ENCODE peak calls at places on chromosome 12, in four cellular contexts. V is upper lobe of left lung; T is aorta; Y is naive thymus-derived CD4-positive, alpha-beta T cell. J is an unnamed sample.

GRCh38 chr12:23083267-23083666 is 458.3 kb downstream of the ETNK1 start:
- DNase-seq in T (no peak), V (no peak), Y (no peak), J (no peak)

GRCh38 chr12:4934651-4935050 is 24.9 kb downstream of the KCNA1 start:
- DNase-seq in T (no peak), Y (no peak), V (no peak), J (no peak)

GRCh38 chr12:55515696-55516095 is 23.5 kb downstream of the OR6C68 start:
- DNase-seq in Y (no peak), V (no peak), T (no peak), J (no peak)

GRCh38 chr12:78470354-78471195 is 394.0 kb upstream of the SYT1 start:
- DNase-seq in Y (no peak), T (no peak), V (no peak), J (peak; percentile 72)

GRCh38 chr12:94322346-94322745 is 137.3 kb downstream of the CEP83 start:
- DNase-seq in V (no peak), T (no peak), Y (no peak), J (no peak)

GRCh38 chr12:124581792-124582424 is 14.5 kb upstream of the NCOR2 start:
- DNase-seq in Y (no peak), V (no peak), T (peak; percentile 68), J (no peak)

GRCh38 chr12:87140257-87140656 is 884.1 kb upstream of the MGAT4C start:
- DNase-seq in V (no peak), T (no peak), Y (no peak), J (no peak)

GRCh38 chr12:62379026-62379722 is 87.5 kb upstream of the MON2 start:
- DNase-seq in T (no peak), Y (no peak), V (no peak), J (no peak)

GRCh38 chr12:57452181-57452936 is 2.7 kb upstream of the INHBE start:
- DNase-seq in T (peak; percentile 70), V (no peak), Y (no peak), J (no peak)

GRCh38 chr12:96308881-96309280 is 91.4 kb downstream of the CDK17 start:
- DNase-seq in V (no peak), T (no peak), Y (no peak), J (no peak)

GRCh38 chr12:58922849-58923248 is 2.5 kb upstream of the LRIG3 start:
- DNase-seq in V (no peak), T (no peak), Y (no peak), J (no peak)

GRCh38 chr12:78863482-78864427 is 819 bp upstream of the SYT1 start:
- DNase-seq in V (peak; percentile 88), Y (no peak), T (peak; percentile 46), J (no peak)

GRCh38 chr12:132393991-132394949 is 64.9 kb upstream of the GALNT9 start:
- DNase-seq in V (peak; percentile 51), T (no peak), Y (no peak), J (no peak)

GRCh38 chr12:31589896-31590729 is 823 bp downstream of the DENND5B start:
- DNase-seq in V (peak; percentile 92), Y (peak; percentile 54), T (peak; percentile 69), J (peak; percentile 20)

GRCh38 chr12:47725893-47726292 is 603 bp upstream of the ENDOU start:
- DNase-seq in T (no peak), Y (no peak), V (no peak), J (no peak)

GRCh38 chr12:119020377-119021360 is 39.3 kb downstream of the SRRM4 start:
- DNase-seq in T (no peak), Y (no peak), V (no peak), J (peak; percentile 3)

GRCh38 chr12:82069931-82070514 is 288.2 kb downstream of the CCDC59 start:
- DNase-seq in V (no peak), Y (no peak), T (no peak), J (no peak)

GRCh38 chr12:946656-947055 is 2.8 kb downstream of the RAD52 start:
- DNase-seq in Y (no peak), V (no peak), T (no peak), J (no peak)

GRCh38 chr12:14777271-14777670 is 26.0 kb downstream of the WBP11 start:
- DNase-seq in T (no peak), V (no peak), Y (no peak), J (no peak)

GRCh38 chr12:93989913-93990312 is 158.5 kb upstream of the PLXNC1 start:
- DNase-seq in Y (no peak), T (no peak), V (no peak), J (no peak)

GRCh38 chr12:1034726-1035457 is 43.9 kb downstream of the ERC1 start:
- DNase-seq in T (no peak), Y (no peak), V (no peak), J (no peak)

GRCh38 chr12:12209043-12209442 is 57.8 kb downstream of the LRP6 start:
- DNase-seq in T (no peak), Y (no peak), V (no peak), J (no peak)

GRCh38 chr12:48580831-48581230 is 11.0 kb upstream of the LALBA start:
- DNase-seq in V (no peak), T (no peak), Y (no peak), J (no peak)

GRCh38 chr12:113965951-113966797 is at the start of gene RBM19:
- DNase-seq in T (peak; percentile 98), Y (peak; percentile 96), V (peak; percentile 98), J (peak; percentile 97)

GRCh38 chr12:6165418-6165817 is 34.8 kb upstream of the CD9 start:
- DNase-seq in V (no peak), T (no peak), Y (no peak), J (no peak)

GRCh38 chr12:48969847-48970701 is 1.5 kb downstream of the WNT10B start:
- DNase-seq in Y (peak; percentile 57), T (no peak), V (peak; percentile 88), J (no peak)

GRCh38 chr12:61546296-61546695 is 713.9 kb upstream of the USP15 start:
- DNase-seq in V (no peak), T (no peak), Y (no peak), J (no peak)

GRCh38 chr12:98053202-98053601 is 462.2 kb upstream of the TMPO start:
- DNase-seq in V (no peak), T (no peak), Y (no peak), J (no peak)

GRCh38 chr12:122917508-122918227 is 21.7 kb upstream of the VPS37B start:
- DNase-seq in Y (no peak), V (no peak), T (peak; percentile 63), J (no peak)

GRCh38 chr12:132592261-132592970 is 18.0 kb downstream of the LRCOL1 start:
- DNase-seq in V (peak; percentile 80), Y (no peak), T (peak; percentile 34), J (no peak)

GRCh38 chr12:121709478-121709890 is 3.1 kb upstream of the TMEM120B start:
- DNase-seq in T (no peak), Y (no peak), V (no peak), J (no peak)

GRCh38 chr12:80472241-80472640 is 28.2 kb downstream of the PTPRQ start:
- DNase-seq in Y (no peak), V (no peak), T (no peak), J (no peak)

GRCh38 chr12:10084733-10085132 is 14.1 kb downstream of the CLEC1A start:
- DNase-seq in T (no peak), Y (no peak), V (no peak), J (no peak)

GRCh38 chr12:112140728-112141127 is 15.4 kb downstream of the TRAFD1 start:
- DNase-seq in T (no peak), Y (no peak), V (no peak), J (no peak)

GRCh38 chr12:6323340-6323994 is 13.0 kb downstream of the PLEKHG6 start:
- DNase-seq in T (peak; percentile 64), Y (no peak), V (no peak), J (peak; percentile 96)

GRCh38 chr12:60070541-60070940 is 474.7 kb downstream of the SLC16A7 start:
- DNase-seq in Y (no peak), V (no peak), T (no peak), J (no peak)

GRCh38 chr12:28202374-28203130 is 12.3 kb downstream of the CCDC91 start:
- DNase-seq in T (no peak), V (no peak), Y (no peak), J (no peak)
- H3K9me3 ChIP-seq in T (no peaks in the 10 kb centered on the region), V (peaks cover 3% of the 10 kb centered on the region), Y (no peaks in the 10 kb centered on the region), J (no peaks in the 10 kb centered on the region)

GRCh38 chr12:53991077-53991460 is 6.1 kb downstream of the HOXC10 start:
- DNase-seq in T (no peak), V (no peak), Y (no peak), J (no peak)
- H3K4me3 ChIP-seq in T (no peak overlapping the region), V (no peak overlapping the region), Y (no peak overlapping the region), J (no peak overlapping the region)

DNA sequence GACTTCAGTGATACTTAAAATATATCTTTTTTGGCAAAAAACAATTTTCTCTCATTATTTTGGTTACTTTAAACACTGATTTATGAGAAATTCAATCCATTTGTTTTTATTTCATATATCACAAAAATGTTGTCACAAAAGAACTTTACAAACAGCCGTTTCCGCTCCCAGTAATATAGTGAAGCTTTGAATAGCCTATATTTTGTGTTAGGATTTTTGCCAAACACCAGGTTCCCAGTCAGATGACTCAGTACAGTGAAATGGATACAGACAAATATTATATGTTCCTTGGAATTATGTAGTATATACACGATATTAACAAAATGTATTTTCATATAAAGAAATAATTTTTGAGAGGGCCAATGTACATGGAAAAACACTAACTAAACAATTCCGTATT is 411.1 kb downstream of the CCER1 start:
- DNase-seq in T (no peak), Y (no peak), V (no peak), J (no peak)
- H3K9me3 ChIP-seq in T (no peaks in the 10 kb centered on the region), Y (no peaks in the 10 kb centered on the region), V (no peaks in the 10 kb centered on the region), J (no peaks in the 10 kb centered on the region)

GRCh38 chr12:67993143-67993542 is 3.9 kb downstream of the IFNG-AS1 start:
- DNase-seq in Y (no peak), V (no peak), T (no peak), J (no peak)
- H3K4me3 ChIP-seq in Y (no peak overlapping the region), V (no peak overlapping the region), T (no peak overlapping the region), J (no peak overlapping the region)